ENCODE peak calls at places on chromosomes 6 and 20, in four cellular contexts. M, T, N and H are unnamed samples.
A peak's percentile ranks its signal among the peaks of the same experiment; 100 is the strongest.

GRCh38 chr20:44057698-44058675 is 129.0 kb downstream of the JPH2 start:
- DNase-seq in M (peak; percentile 58), T (no peak), N (peak; percentile 60), H (no peak)

GRCh38 chr6:127190552-127190951 is 72.1 kb downstream of the RSPO3 start:
- DNase-seq in M (peak; percentile 74), T (peak; percentile 41), N (peak; percentile 74), H (peak; percentile 25)

GRCh38 chr20:53708129-53708968 is 114.7 kb upstream of the ZNF217 start:
- DNase-seq in M (peak; percentile 22), T (peak; percentile 63), N (no peak), H (peak; percentile 64)

GRCh38 chr6:169859978-169860703 is 108.7 kb downstream of the ERMARD start:
- DNase-seq in M (no peak), T (no peak), N (no peak), H (no peak)

GRCh38 chr20:12237772-12238171 is 320.1 kb downstream of the BTBD3 start:
- DNase-seq in M (peak; percentile 67), T (peak; percentile 33), N (peak; percentile 59), H (no peak)

GRCh38 chr6:85673198-85674139 is 30.8 kb upstream of the SYNCRIP start:
- DNase-seq in M (no peak), T (no peak), N (no peak), H (no peak)

GRCh38 chr6:9126845-9127560 is 691.7 kb upstream of the SLC35B3 start:
- DNase-seq in M (peak; percentile 38), T (no peak), N (peak; percentile 69), H (peak; percentile 67)

GRCh38 chr6:143973097-143973979 is 34.7 kb downstream of the PLAGL1 start:
- DNase-seq in M (no peak), T (no peak), N (no peak), H (no peak)

GRCh38 chr6:33694977-33695376 is 16.5 kb downstream of the UQCC2 start:
- DNase-seq in M (no peak), T (no peak), N (no peak), H (no peak)

GRCh38 chr20:41573955-41574354 is 44.2 kb downstream of the CHD6 start:
- DNase-seq in M (no peak), T (no peak), N (no peak), H (no peak)

GRCh38 chr6:42702200-42702599 is 20.2 kb downstream of the PRPH2 start:
- DNase-seq in M (peak; percentile 55), T (peak; percentile 55), N (peak; percentile 71), H (no peak)

GRCh38 chr6:112244428-112244827 is 9.9 kb downstream of the LAMA4 start:
- DNase-seq in M (no peak), T (no peak), N (no peak), H (no peak)

GRCh38 chr6:44237021-44237812 is 9.7 kb upstream of the HSP90AB1 start:
- DNase-seq in M (peak; percentile 92), T (peak; percentile 93), N (peak; percentile 90), H (peak; percentile 100)

GRCh38 chr20:62280303-62280702 is 22.5 kb upstream of the ADRM1 start:
- DNase-seq in M (no peak), T (no peak), N (no peak), H (no peak)

GRCh38 chr20:46872315-46873211 is 22.1 kb upstream of the EYA2 start:
- DNase-seq in M (peak; percentile 23), T (peak; percentile 59), N (peak; percentile 41), H (peak; percentile 60)

GRCh38 chr6:139891471-139891870 is 517.0 kb upstream of the CITED2 start:
- DNase-seq in M (no peak), T (no peak), N (no peak), H (no peak)

GRCh38 chr6:163438940-163439335 is 24.4 kb downstream of the QKI start:
- DNase-seq in M (no peak), T (no peak), N (no peak), H (no peak)

GRCh38 chr6:4714961-4715501 is 61.2 kb upstream of the CDYL start:
- DNase-seq in M (no peak), T (no peak), N (no peak), H (no peak)

GRCh38 chr20:20223981-20224380 is 143.9 kb upstream of the INSM1 start:
- DNase-seq in M (no peak), T (no peak), N (no peak), H (no peak)

GRCh38 chr6:98847392-98847766 is 13.0 kb downstream of the POU3F2 start:
- DNase-seq in M (no peak), T (no peak), N (no peak), H (no peak)

GRCh38 chr6:30683137-30683979 is 3.1 kb downstream of the PPP1R18 start:
- DNase-seq in M (peak; percentile 25), T (no peak), N (no peak), H (no peak)

GRCh38 chr6:109794201-109794926 is 103.3 kb downstream of the FIG4 start:
- DNase-seq in M (peak; percentile 56), T (peak; percentile 35), N (peak; percentile 19), H (peak; percentile 33)

GRCh38 chr6:142845143-142845571 is 99.8 kb downstream of the HIVEP2 start:
- DNase-seq in M (no peak), T (no peak), N (no peak), H (no peak)

GRCh38 chr20:37239026-37239451 is 22.6 kb downstream of the GHRH start:
- DNase-seq in M (peak; percentile 7), T (no peak), N (no peak), H (no peak)

GRCh38 chr20:50561379-50562078 is 51.3 kb downstream of the PTPN1 start:
- DNase-seq in M (peak; percentile 93), T (peak; percentile 90), N (peak; percentile 93), H (peak; percentile 94)

GRCh38 chr6:12709116-12709515 is 7.5 kb upstream of the PHACTR1 start:
- DNase-seq in M (peak; percentile 18), T (peak; percentile 77), N (peak; percentile 67), H (no peak)

GRCh38 chr20:63968928-63969760 is 586 bp downstream of the ZNF512B start:
- DNase-seq in M (no peak), T (peak; percentile 56), N (no peak), H (no peak)